ENCODE peak calls at places on chromosomes 12 and 14, in four cellular contexts. M, V, P and T are unnamed samples.
A peak's percentile ranks its signal among the peaks of the same experiment; 100 is the strongest.

GRCh38 chr12:4434721-4435425 is 10.7 kb downstream of the FGF6 start:
- DNase-seq in V (no peak), M (no peak), P (no peak), T (peak; percentile 41)

GRCh38 chr14:23294734-23295561 is 7.7 kb downstream of the PPP1R3E start:
- DNase-seq in M (peak; percentile 82), V (no peak), P (peak; percentile 51), T (no peak)

GRCh38 chr12:2291182-2291832 is 238.5 kb downstream of the CACNA1C start:
- DNase-seq in M (peak; percentile 49), V (peak; percentile 60), P (no peak), T (no peak)

GRCh38 chr14:20662968-20663731 is 21.2 kb upstream of the RNASE4 start:
- DNase-seq in V (peak; percentile 73), M (peak; percentile 72), P (peak; percentile 55), T (peak; percentile 72)

GRCh38 chr14:60642270-60642789 is 6.9 kb downstream of the SIX1 start:
- DNase-seq in P (no peak), V (no peak), M (no peak), T (no peak)

GRCh38 chr14:63940387-63940786 is 87.6 kb downstream of the SYNE2 start:
- DNase-seq in M (no peak), V (no peak), P (no peak), T (no peak)

GRCh38 chr14:25943329-25943728 is 654.5 kb downstream of the NOVA1 start:
- DNase-seq in M (no peak), V (no peak), P (no peak), T (no peak)

GRCh38 chr14:21924479-21924878 is 250.9 kb upstream of the OR4E1 start:
- DNase-seq in V (no peak), M (no peak), P (no peak), T (no peak)

GRCh38 chr12:13957576-13957975 is 23.8 kb downstream of the GRIN2B start:
- DNase-seq in M (no peak), P (no peak), V (no peak), T (no peak)

GRCh38 chr14:55873229-55873628 is 245.0 kb upstream of the PELI2 start:
- DNase-seq in V (no peak), M (no peak), P (no peak), T (no peak)

GRCh38 chr12:108484845-108485244 is 30.2 kb upstream of the FICD start:
- DNase-seq in V (no peak), P (no peak), M (no peak), T (no peak)

GRCh38 chr12:78018146-78018910 is 187.6 kb downstream of the NAV3 start:
- DNase-seq in V (peak; percentile 70), P (peak; percentile 66), M (no peak), T (no peak)

GRCh38 chr14:69460093-69460701 is 24.3 kb upstream of the PLEKHD1 start:
- DNase-seq in M (peak; percentile 93), P (peak; percentile 95), V (peak; percentile 77), T (no peak)

GRCh38 chr12:52006726-52007157 is at the start of gene TAMALIN:
- DNase-seq in M (peak; percentile 59), P (peak; percentile 53), V (peak; percentile 90), T (no peak)

GRCh38 chr12:20883288-20883687 is 72.8 kb downstream of the SLCO1B3 start:
- DNase-seq in M (no peak), P (no peak), V (no peak), T (no peak)

GRCh38 chr14:20499108-20499507 is 6.2 kb upstream of the RNASE10 start:
- DNase-seq in P (no peak), M (no peak), V (no peak), T (no peak)

GRCh38 chr12:68900241-68900640 is 32.7 kb downstream of the CPM start:
- DNase-seq in V (no peak), M (no peak), P (no peak), T (no peak)

GRCh38 chr12:3122841-3123678 is 45.9 kb downstream of the TSPAN9 start:
- DNase-seq in P (peak; percentile 75), M (peak; percentile 93), V (no peak), T (no peak)

GRCh38 chr14:81400202-81400678 is at the start of gene STON2:
- DNase-seq in M (peak; percentile 68), P (no peak), V (no peak), T (no peak)

GRCh38 chr14:99910337-99911268 is 117.4 kb downstream of the EML1 start:
- DNase-seq in P (peak; percentile 95), M (peak; percentile 95), V (no peak), T (no peak)

GRCh38 chr12:40375076-40375475 is 150.3 kb downstream of the LRRK2 start:
- DNase-seq in M (peak; percentile 8), P (peak; percentile 0), V (no peak), T (no peak)

GRCh38 chr12:32159925-32160324 is 53.3 kb downstream of the BICD1 start:
- DNase-seq in V (no peak), P (peak; percentile 41), M (peak; percentile 8), T (no peak)

GRCh38 chr14:66228267-66228970 is 257.8 kb upstream of the CCDC196 start:
- DNase-seq in M (peak; percentile 55), P (no peak), V (no peak), T (no peak)

GRCh38 chr12:4117386-4118016 is 156.1 kb upstream of the CCND2 start:
- DNase-seq in P (no peak), V (peak; percentile 53), M (no peak), T (peak; percentile 35)

GRCh38 chr12:55694651-55695050 is 13.1 kb downstream of the ITGA7 start:
- DNase-seq in P (no peak), V (no peak), M (no peak), T (no peak)

GRCh38 chr14:60951781-60952435 is 29.0 kb downstream of the TRMT5 start:
- DNase-seq in V (no peak), M (peak; percentile 44), P (no peak), T (no peak)

GRCh38 chr12:115155665-115156645 is 472.0 kb upstream of the TBX3 start:
- DNase-seq in V (no peak), M (peak; percentile 95), P (peak; percentile 95), T (no peak)

GRCh38 chr14:91164676-91165075 is 50.8 kb downstream of the DGLUCY start:
- DNase-seq in M (peak; percentile 23), P (no peak), V (no peak), T (no peak)

GRCh38 chr12:46386360-46386867 is 13.8 kb upstream of the SLC38A2 start:
- DNase-seq in V (no peak), M (peak; percentile 95), P (peak; percentile 98), T (no peak)

GRCh38 chr12:46383654-46384450 is 11.3 kb upstream of the SLC38A2 start:
- DNase-seq in M (peak; percentile 96), P (peak; percentile 97), V (peak; percentile 98), T (peak; percentile 97)

GRCh38 chr12:46384451-46385301 is 12.1 kb upstream of the SLC38A2 start:
- DNase-seq in P (no peak), M (peak; percentile 53), V (no peak), T (no peak)

GRCh38 chr12:46386877-46387629 is 14.5 kb upstream of the SLC38A2 start:
- DNase-seq in P (peak; percentile 78), V (no peak), M (peak; percentile 60), T (no peak)

GRCh38 chr12:46385439-46385838 is 12.9 kb upstream of the SLC38A2 start:
- DNase-seq in V (no peak), M (no peak), P (no peak), T (no peak)
- H3K27ac ChIP-seq in V (peak overlapping the region; percentile 99), M (peak overlapping the region; percentile 100), P (peak overlapping the region; percentile 98), T (peak overlapping the region; percentile 100)

GRCh38 chr14:31127690-31128089 is 79.9 kb downstream of the HECTD1 start:
- DNase-seq in V (no peak), P (no peak), M (no peak), T (no peak)

GRCh38 chr14:31124197-31124596 is 83.4 kb downstream of the HECTD1 start:
- DNase-seq in P (no peak), M (no peak), V (no peak), T (no peak)

GRCh38 chr14:31122921-31123320 is 84.7 kb downstream of the HECTD1 start:
- DNase-seq in M (no peak), V (no peak), P (no peak), T (no peak)

GRCh38 chr14:31126680-31127079 is 80.9 kb downstream of the HECTD1 start:
- DNase-seq in P (no peak), V (no peak), M (no peak), T (no peak)

DNA sequence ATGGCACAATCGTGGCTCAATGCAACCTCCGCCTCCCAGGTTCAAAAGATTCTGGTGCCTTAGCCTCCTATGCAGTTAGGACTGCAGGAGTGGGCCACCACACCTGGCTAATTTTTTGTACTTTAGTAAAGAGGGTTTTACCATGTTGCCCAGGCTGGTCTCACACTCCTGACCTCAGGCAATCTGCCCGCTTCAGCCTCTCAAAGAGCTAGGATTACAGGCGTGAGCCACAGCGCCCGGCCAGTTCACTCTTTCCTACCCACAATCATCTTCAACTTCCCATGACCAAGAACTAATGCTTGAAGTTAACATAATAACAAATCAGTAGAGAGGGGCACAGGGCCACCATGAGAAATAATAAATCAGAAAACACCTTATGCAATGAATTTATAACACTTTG is 82.4 kb downstream of the HECTD1 start:
- DNase-seq in P (no peak), M (no peak), V (no peak), T (no peak)
- H3K27ac ChIP-seq in P (no peak overlapping the region), M (no peak overlapping the region), V (no peak overlapping the region), T (no peak overlapping the region)

GRCh38 chr12:41510470-41510869 is 322.4 kb downstream of the PDZRN4 start:
- DNase-seq in V (no peak), P (no peak), M (no peak), T (no peak)
- H3K27ac ChIP-seq in V (no peak overlapping the region), P (no peak overlapping the region), M (no peak overlapping the region), T (no peak overlapping the region)

GRCh38 chr12:88579941-88580871 is at the start of gene KITLG:
- DNase-seq in V (peak; percentile 94), P (peak; percentile 87), M (peak; percentile 95), T (peak; percentile 84)
- H3K27ac ChIP-seq in V (peak within 1 kb of the TSS; percentile 85), P (peak within 1 kb of the TSS; percentile 75), M (peak within 1 kb of the TSS; percentile 60), T (peak within 1 kb of the TSS; percentile 44)